ENCODE peak calls at places on chromosomes 6 and 20, in five cellular contexts. I is tibial artery; X is fibroblast of lung; K is CD8-positive, alpha-beta T cell; B is fibroblast of mammary gland. R is an unnamed sample.
A peak's percentile ranks its signal among the peaks of the same experiment; 100 is the strongest.

GRCh38 chr20:63306673-63307537 is 13.9 kb downstream of the COL20A1 start:
- DNase-seq in B (no peak), K (no peak), X (no peak), I (no peak), R (no peak)

GRCh38 chr20:54014301-54014914 is 56.0 kb downstream of the BCAS1 start:
- DNase-seq in I (no peak), K (no peak), B (peak; percentile 11), X (no peak), R (no peak)

GRCh38 chr6:21871831-21872230 is 278.3 kb downstream of the SOX4 start:
- DNase-seq in I (no peak), X (no peak), K (no peak), B (no peak), R (no peak)

GRCh38 chr6:158771399-158772158 is 47.6 kb downstream of the EZR start:
- DNase-seq in B (no peak), I (peak; percentile 34), X (no peak), K (no peak), R (no peak)

GRCh38 chr20:62546606-62547005 is 70.8 kb upstream of the GATA5 start:
- DNase-seq in I (no peak), K (no peak), X (no peak), B (no peak), R (no peak)

GRCh38 chr20:24962182-24962492 is 13.1 kb downstream of the CST7 start:
- DNase-seq in I (no peak), K (no peak), X (no peak), B (no peak), R (no peak)

GRCh38 chr6:156395276-156395675 is 381.9 kb upstream of the ARID1B start:
- DNase-seq in K (peak; percentile 31), I (no peak), B (no peak), X (no peak), R (no peak)

GRCh38 chr6:27237089-27237723 is 10.3 kb upstream of the PRSS16 start:
- DNase-seq in I (no peak), X (peak; percentile 74), B (peak; percentile 73), K (no peak), R (peak; percentile 36)

GRCh38 chr6:46888031-46888430 is 33.7 kb downstream of the ADGRF5 start:
- DNase-seq in I (no peak), B (no peak), K (no peak), X (peak; percentile 84), R (no peak)

GRCh38 chr20:15618912-15619311 is 954.3 kb downstream of the KIF16B start:
- DNase-seq in I (no peak), K (no peak), B (no peak), X (peak; percentile 3), R (no peak)

GRCh38 chr6:69162811-69163210 is 527.7 kb downstream of the ADGRB3 start:
- DNase-seq in X (peak; percentile 43), B (peak; percentile 1), K (no peak), I (no peak), R (no peak)

GRCh38 chr6:161064915-161065314 is 73.3 kb downstream of the MAP3K4 start:
- DNase-seq in K (no peak), B (no peak), X (no peak), I (no peak), R (no peak)

GRCh38 chr6:107692351-107692750 is 131.8 kb downstream of the SCML4 start:
- DNase-seq in B (peak; percentile 95), I (no peak), K (no peak), X (peak; percentile 51), R (peak; percentile 33)
- H3K4me3 ChIP-seq in B (no peak overlapping the region), I (no peak overlapping the region), K (no peak overlapping the region), X (no peak overlapping the region), R (no peak overlapping the region)

GRCh38 chr20:19351542-19351941 is 139.1 kb downstream of the SLC24A3 start:
- DNase-seq in B (no peak), X (no peak), I (no peak), K (no peak), R (no peak)
- TF ChIP-seq CTCF in B (no peak), X (no peak), I (no peak), K (no peak), R (no peak)

GRCh38 chr20:1381753-1382591 is 10.9 kb downstream of the FKBP1A start:
- DNase-seq in I (peak; percentile 70), B (no peak), X (peak; percentile 39), K (no peak), R (no peak)
- H3K4me3 ChIP-seq in I (no peak overlapping the region), B (no peak overlapping the region), X (no peak overlapping the region), K (no peak overlapping the region), R (no peak overlapping the region)

DNA sequence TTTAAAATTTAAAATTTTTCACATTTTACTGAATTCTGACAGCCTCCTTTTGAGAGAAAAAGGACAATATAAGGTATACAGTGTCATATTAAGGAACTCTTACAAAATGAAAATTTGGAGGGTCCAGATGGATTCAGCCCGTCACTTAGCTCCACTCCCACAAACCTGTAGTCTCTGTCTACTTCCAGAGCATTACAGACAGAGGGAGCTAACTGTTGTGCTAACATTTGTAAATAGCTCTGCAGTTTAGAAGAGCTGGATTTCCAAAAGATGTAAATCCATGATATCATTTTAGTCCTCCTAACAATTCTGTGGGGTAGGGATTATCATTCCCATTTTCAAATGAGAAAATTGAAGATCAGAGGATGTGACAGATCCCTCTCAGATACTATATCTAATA is 16.1 kb upstream of the SERINC3 start:
- DNase-seq in B (no peak), K (no peak), I (no peak), X (no peak), R (peak; percentile 35)
- TF ChIP-seq CTCF in B (peak; percentile 33), K (no peak), I (no peak), X (peak; percentile 32), R (peak; percentile 29)

R was measured in fibroblast of villous mesenchyme.